ENCODE peak calls at places on chromosome 6, in six cellular contexts. One of them, this sample, is unnamed.

GRCh38 chr6:38760097-38760496 is 45.0 kb downstream of the DNAH8 start:
- DNase-seq in cardiac muscle cell: no peak
- DNase-seq in right atrium auricular region: no peak
- DNase-seq in tibial artery: no peak
- DNase-seq in cardiac fibroblast: no peak
- DNase-seq in epithelial cell of proximal tubule: no peak
- DNase-seq in this sample: no peak

GRCh38 chr6:16676376-16676775 is 84.9 kb downstream of the ATXN1 start:
- DNase-seq in cardiac muscle cell: no peak
- DNase-seq in right atrium auricular region: no peak
- DNase-seq in tibial artery: no peak
- DNase-seq in cardiac fibroblast: no peak
- DNase-seq in epithelial cell of proximal tubule: no peak
- DNase-seq in this sample: peak; percentile 34

GRCh38 chr6:135870722-135871121 is 19.2 kb downstream of the PDE7B start:
- DNase-seq in cardiac muscle cell: no peak
- DNase-seq in right atrium auricular region: no peak
- DNase-seq in tibial artery: no peak
- DNase-seq in cardiac fibroblast: peak; percentile 88
- DNase-seq in epithelial cell of proximal tubule: no peak
- DNase-seq in this sample: peak; percentile 71

GRCh38 chr6:136520520-136520919 is 29.7 kb downstream of the MAP7 start:
- DNase-seq in cardiac muscle cell: no peak
- DNase-seq in right atrium auricular region: no peak
- DNase-seq in tibial artery: no peak
- DNase-seq in cardiac fibroblast: no peak
- DNase-seq in epithelial cell of proximal tubule: no peak
- DNase-seq in this sample: no peak

GRCh38 chr6:20439558-20439957 is 37.9 kb downstream of the E2F3 start:
- DNase-seq in cardiac muscle cell: no peak
- DNase-seq in right atrium auricular region: no peak
- DNase-seq in tibial artery: no peak
- DNase-seq in cardiac fibroblast: no peak
- DNase-seq in epithelial cell of proximal tubule: no peak
- DNase-seq in this sample: no peak

GRCh38 chr6:22062807-22063408 is 233.9 kb downstream of the PRL start:
- DNase-seq in cardiac muscle cell: no peak
- DNase-seq in right atrium auricular region: no peak
- DNase-seq in tibial artery: no peak
- DNase-seq in cardiac fibroblast: no peak
- DNase-seq in epithelial cell of proximal tubule: no peak
- DNase-seq in this sample: no peak

GRCh38 chr6:11815231-11815630 is 36.6 kb upstream of the ADTRP start:
- DNase-seq in cardiac muscle cell: no peak
- DNase-seq in right atrium auricular region: no peak
- DNase-seq in tibial artery: no peak
- DNase-seq in cardiac fibroblast: peak; percentile 55
- DNase-seq in epithelial cell of proximal tubule: peak; percentile 73
- DNase-seq in this sample: peak; percentile 36

GRCh38 chr6:44667226-44667625 is 279.7 kb downstream of the CDC5L start:
- DNase-seq in cardiac muscle cell: no peak
- DNase-seq in right atrium auricular region: no peak
- DNase-seq in tibial artery: no peak
- DNase-seq in cardiac fibroblast: peak; percentile 92
- DNase-seq in epithelial cell of proximal tubule: peak; percentile 82
- DNase-seq in this sample: peak; percentile 82

GRCh38 chr6:16473184-16473907 is 235.0 kb downstream of the GMPR start:
- DNase-seq in cardiac muscle cell: no peak
- DNase-seq in right atrium auricular region: no peak
- DNase-seq in tibial artery: no peak
- DNase-seq in cardiac fibroblast: no peak
- DNase-seq in epithelial cell of proximal tubule: no peak
- DNase-seq in this sample: no peak

GRCh38 chr6:118825661-118826060 is 68.3 kb upstream of the ASF1A start:
- DNase-seq in cardiac muscle cell: no peak
- DNase-seq in right atrium auricular region: no peak
- DNase-seq in tibial artery: no peak
- DNase-seq in cardiac fibroblast: no peak
- DNase-seq in epithelial cell of proximal tubule: no peak
- DNase-seq in this sample: no peak

GRCh38 chr6:135801755-135802154 is 49.7 kb upstream of the PDE7B start:
- DNase-seq in cardiac muscle cell: no peak
- DNase-seq in right atrium auricular region: no peak
- DNase-seq in tibial artery: no peak
- DNase-seq in cardiac fibroblast: no peak
- DNase-seq in epithelial cell of proximal tubule: no peak
- DNase-seq in this sample: no peak

GRCh38 chr6:50952092-50952932 is 133.6 kb downstream of the TFAP2B start:
- DNase-seq in cardiac muscle cell: peak; percentile 7
- DNase-seq in right atrium auricular region: no peak
- DNase-seq in tibial artery: no peak
- DNase-seq in cardiac fibroblast: no peak
- DNase-seq in epithelial cell of proximal tubule: no peak
- DNase-seq in this sample: no peak

GRCh38 chr6:169831450-169832246 is 80.2 kb downstream of the ERMARD start:
- DNase-seq in cardiac muscle cell: peak; percentile 85
- DNase-seq in right atrium auricular region: peak; percentile 70
- DNase-seq in tibial artery: peak; percentile 41
- DNase-seq in cardiac fibroblast: peak; percentile 63
- DNase-seq in epithelial cell of proximal tubule: no peak
- DNase-seq in this sample: peak; percentile 32

GRCh38 chr6:36730424-36731380 is 33.1 kb downstream of the RAB44 start:
- DNase-seq in cardiac muscle cell: no peak
- DNase-seq in right atrium auricular region: no peak
- DNase-seq in tibial artery: no peak
- DNase-seq in cardiac fibroblast: no peak
- DNase-seq in epithelial cell of proximal tubule: no peak
- DNase-seq in this sample: no peak

GRCh38 chr6:160265869-160266476 is 7.4 kb upstream of the SLC22A2 start:
- DNase-seq in cardiac muscle cell: no peak
- DNase-seq in right atrium auricular region: no peak
- DNase-seq in tibial artery: no peak
- DNase-seq in cardiac fibroblast: no peak
- DNase-seq in epithelial cell of proximal tubule: no peak
- DNase-seq in this sample: no peak

GRCh38 chr6:160264213-160264612 is 5.6 kb upstream of the SLC22A2 start:
- DNase-seq in cardiac muscle cell: no peak
- DNase-seq in right atrium auricular region: no peak
- DNase-seq in tibial artery: no peak
- DNase-seq in cardiac fibroblast: no peak
- DNase-seq in epithelial cell of proximal tubule: no peak
- DNase-seq in this sample: no peak

GRCh38 chr6:160269771-160270170 is 11.2 kb upstream of the SLC22A2 start:
- DNase-seq in cardiac muscle cell: no peak
- DNase-seq in right atrium auricular region: no peak
- DNase-seq in tibial artery: no peak
- DNase-seq in cardiac fibroblast: no peak
- DNase-seq in epithelial cell of proximal tubule: no peak
- DNase-seq in this sample: no peak

GRCh38 chr6:160269122-160269521 is 10.5 kb upstream of the SLC22A2 start:
- DNase-seq in cardiac muscle cell: no peak
- DNase-seq in right atrium auricular region: no peak
- DNase-seq in tibial artery: no peak
- DNase-seq in cardiac fibroblast: no peak
- DNase-seq in epithelial cell of proximal tubule: no peak
- DNase-seq in this sample: no peak

GRCh38 chr6:160267102-160267501 is 8.5 kb upstream of the SLC22A2 start:
- DNase-seq in cardiac muscle cell: no peak
- DNase-seq in right atrium auricular region: no peak
- DNase-seq in tibial artery: no peak
- DNase-seq in cardiac fibroblast: no peak
- DNase-seq in epithelial cell of proximal tubule: no peak
- DNase-seq in this sample: no peak
- TF ChIP-seq CTCF in cardiac muscle cell: no peak
- TF ChIP-seq CTCF in right atrium auricular region: no peak
- TF ChIP-seq CTCF in tibial artery: no peak
- TF ChIP-seq CTCF in cardiac fibroblast: no peak
- TF ChIP-seq CTCF in epithelial cell of proximal tubule: no peak
- TF ChIP-seq CTCF in this sample: no peak

DNA sequence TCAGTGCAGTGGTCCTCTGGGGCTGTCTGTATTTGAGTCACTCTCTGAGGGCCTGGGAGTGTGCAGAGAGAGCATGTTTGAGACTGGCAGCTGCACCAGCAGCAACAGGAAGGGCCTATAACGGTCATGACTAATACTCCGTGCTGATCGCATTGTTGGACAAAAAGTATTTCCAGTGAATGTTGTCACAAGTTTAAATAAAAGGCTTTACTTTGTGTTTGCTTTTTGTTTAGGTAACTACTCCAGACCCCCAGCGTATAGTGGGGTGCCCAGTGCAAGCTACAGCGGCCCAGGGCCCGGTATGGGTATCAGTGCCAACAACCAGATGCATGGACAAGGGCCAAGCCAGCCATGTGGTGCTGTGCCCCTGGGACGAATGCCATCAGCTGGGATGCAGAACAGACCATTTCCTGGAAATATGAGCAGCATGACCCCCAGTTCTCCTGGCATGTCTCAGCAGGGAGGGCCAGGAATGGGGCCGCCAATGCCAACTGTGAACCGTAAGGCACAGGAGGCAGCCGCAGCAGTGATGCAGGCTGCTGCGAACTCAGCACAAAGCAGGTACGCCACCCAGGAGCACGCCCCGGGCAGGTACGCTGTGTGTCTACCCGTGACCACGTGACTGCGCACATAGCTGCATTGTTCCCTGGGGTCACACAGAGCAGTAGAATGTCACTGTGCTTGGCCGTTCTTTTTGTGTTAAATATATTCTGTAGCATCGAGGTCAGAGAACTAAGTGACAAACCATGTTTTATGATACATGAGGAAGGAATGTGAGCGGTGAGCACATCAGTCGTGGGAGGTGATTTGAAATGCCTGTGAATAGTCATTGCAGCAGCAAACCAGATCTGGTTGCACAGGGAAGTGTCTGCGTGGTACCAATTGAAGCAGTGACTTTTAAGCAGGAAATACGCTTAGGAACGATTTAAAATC is 174.7 kb downstream of the TMEM242 start:
- DNase-seq in cardiac muscle cell: no peak
- DNase-seq in right atrium auricular region: no peak
- DNase-seq in tibial artery: peak; percentile 47
- DNase-seq in cardiac fibroblast: peak; percentile 98
- DNase-seq in epithelial cell of proximal tubule: peak; percentile 82
- DNase-seq in this sample: peak; percentile 95
- H3K4me3 ChIP-seq in cardiac muscle cell: no peak overlapping the region
- H3K4me3 ChIP-seq in right atrium auricular region: no peak overlapping the region
- H3K4me3 ChIP-seq in tibial artery: no peak overlapping the region
- H3K4me3 ChIP-seq in cardiac fibroblast: no peak overlapping the region
- H3K4me3 ChIP-seq in epithelial cell of proximal tubule: peak overlapping the region; percentile 2
- H3K4me3 ChIP-seq in this sample: no peak overlapping the region

DNA sequence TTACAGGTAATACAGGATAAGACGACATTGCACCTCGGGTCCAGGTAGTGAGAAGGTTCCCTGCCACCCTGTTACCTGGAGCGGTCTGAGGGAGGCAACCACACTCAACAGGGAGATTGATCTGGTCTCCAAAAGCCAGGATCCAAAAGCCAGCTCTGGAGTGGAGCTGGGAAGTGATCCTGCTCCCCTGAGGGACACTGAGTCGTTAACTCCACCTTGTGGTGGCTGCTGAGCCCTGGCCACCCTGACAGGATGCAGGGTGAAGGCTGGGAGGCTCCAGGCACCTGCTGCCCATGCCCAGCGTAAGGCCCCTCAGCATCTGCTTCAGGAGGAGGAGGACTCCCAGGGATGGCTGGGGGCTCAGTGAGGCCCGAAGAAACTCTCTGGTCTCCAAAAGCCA is 38.7 kb upstream of the SLC22A2 start:
- DNase-seq in cardiac muscle cell: peak; percentile 4
- DNase-seq in right atrium auricular region: no peak
- DNase-seq in tibial artery: no peak
- DNase-seq in cardiac fibroblast: no peak
- DNase-seq in epithelial cell of proximal tubule: no peak
- DNase-seq in this sample: no peak
- TF ChIP-seq CTCF in cardiac muscle cell: no peak
- TF ChIP-seq CTCF in right atrium auricular region: no peak
- TF ChIP-seq CTCF in tibial artery: no peak
- TF ChIP-seq CTCF in cardiac fibroblast: no peak
- TF ChIP-seq CTCF in epithelial cell of proximal tubule: peak; percentile 61
- TF ChIP-seq CTCF in this sample: no peak

GRCh38 chr6:132768051-132768517 is 10.4 kb upstream of the VNN2 start:
- DNase-seq in cardiac muscle cell: peak; percentile 59
- DNase-seq in right atrium auricular region: no peak
- DNase-seq in tibial artery: peak; percentile 43
- DNase-seq in cardiac fibroblast: peak; percentile 46
- DNase-seq in epithelial cell of proximal tubule: no peak
- DNase-seq in this sample: no peak

GRCh38 chr6:132765560-132765959 is 7.9 kb upstream of the VNN2 start:
- DNase-seq in cardiac muscle cell: no peak
- DNase-seq in right atrium auricular region: no peak
- DNase-seq in tibial artery: no peak
- DNase-seq in cardiac fibroblast: no peak
- DNase-seq in epithelial cell of proximal tubule: no peak
- DNase-seq in this sample: no peak

GRCh38 chr6:132763269-132763668 is 5.6 kb upstream of the VNN2 start:
- DNase-seq in cardiac muscle cell: no peak
- DNase-seq in right atrium auricular region: no peak
- DNase-seq in tibial artery: no peak
- DNase-seq in cardiac fibroblast: no peak
- DNase-seq in epithelial cell of proximal tubule: no peak
- DNase-seq in this sample: no peak

GRCh38 chr6:132760256-132760655 is 2.6 kb upstream of the VNN2 start:
- DNase-seq in cardiac muscle cell: no peak
- DNase-seq in right atrium auricular region: no peak
- DNase-seq in tibial artery: no peak
- DNase-seq in cardiac fibroblast: no peak
- DNase-seq in epithelial cell of proximal tubule: no peak
- DNase-seq in this sample: no peak

GRCh38 chr6:132764370-132764769 is 6.7 kb upstream of the VNN2 start:
- DNase-seq in cardiac muscle cell: peak; percentile 13
- DNase-seq in right atrium auricular region: no peak
- DNase-seq in tibial artery: no peak
- DNase-seq in cardiac fibroblast: peak; percentile 81
- DNase-seq in epithelial cell of proximal tubule: peak; percentile 94
- DNase-seq in this sample: peak; percentile 80
- H3K4me3 ChIP-seq in cardiac muscle cell: no peak overlapping the region
- H3K4me3 ChIP-seq in right atrium auricular region: no peak overlapping the region
- H3K4me3 ChIP-seq in tibial artery: no peak overlapping the region
- H3K4me3 ChIP-seq in cardiac fibroblast: no peak overlapping the region
- H3K4me3 ChIP-seq in epithelial cell of proximal tubule: no peak overlapping the region
- H3K4me3 ChIP-seq in this sample: no peak overlapping the region